ENCODE peak calls at places on chromosome 5, in eight cellular contexts. Y, J, F, A, E, N, W and V are unnamed samples.

GRCh38 chr5:84603557-84604185 is 219.0 kb upstream of the EDIL3 start:
- DNase-seq in Y (no peak), J (no peak), F (no peak), A (no peak), E (peak; percentile 35), N (peak; percentile 76), W (no peak), V (no peak)

GRCh38 chr5:124888050-124888506 is 141.6 kb upstream of the ZNF608 start:
- DNase-seq in Y (no peak), J (peak; percentile 55), F (no peak), A (no peak), E (no peak), N (no peak), W (no peak), V (peak; percentile 43)

GRCh38 chr5:107439832-107440231 is 230.9 kb downstream of the EFNA5 start:
- DNase-seq in Y (no peak), J (no peak), F (no peak), A (no peak), E (no peak), N (no peak), W (no peak), V (no peak)

GRCh38 chr5:108061941-108062340 is 320.0 kb downstream of the FBXL17 start:
- DNase-seq in Y (no peak), J (no peak), F (no peak), A (no peak), E (no peak), N (no peak), W (no peak), V (no peak)

GRCh38 chr5:148844433-148845279 is 18.2 kb downstream of the ADRB2 start:
- DNase-seq in Y (no peak), J (no peak), F (peak; percentile 69), A (no peak), E (no peak), N (no peak), W (no peak), V (no peak)

GRCh38 chr5:62938927-62939326 is 360.3 kb downstream of the LRRC70 start:
- DNase-seq in Y (no peak), J (no peak), F (no peak), A (no peak), E (no peak), N (no peak), W (no peak), V (no peak)

GRCh38 chr5:17441351-17441750 is 56.7 kb upstream of the TAF11L2 start:
- DNase-seq in Y (no peak), J (no peak), F (no peak), A (no peak), E (no peak), N (no peak), W (no peak), V (no peak)

GRCh38 chr5:1784197-1785050 is 15.2 kb downstream of the MRPL36 start:
- DNase-seq in Y (no peak), J (no peak), F (no peak), A (no peak), E (no peak), N (peak; percentile 62), W (no peak), V (no peak)

GRCh38 chr5:74017112-74017511 is 391.1 kb downstream of the ARHGEF28 start:
- DNase-seq in Y (no peak), J (no peak), F (no peak), A (no peak), E (no peak), N (no peak), W (no peak), V (no peak)

GRCh38 chr5:177336112-177336511 is 15.4 kb downstream of the LMAN2 start:
- DNase-seq in Y (no peak), J (no peak), F (no peak), A (no peak), E (no peak), N (peak; percentile 55), W (no peak), V (no peak)

GRCh38 chr5:102807878-102808502 is 52.9 kb downstream of the PAM start:
- DNase-seq in Y (no peak), J (peak; percentile 11), F (no peak), A (no peak), E (no peak), N (no peak), W (peak; percentile 75), V (peak; percentile 86)

GRCh38 chr5:146461319-146461718 is 14.2 kb downstream of the TCERG1 start:
- DNase-seq in Y (no peak), J (no peak), F (no peak), A (no peak), E (no peak), N (no peak), W (no peak), V (no peak)